ENCODE peak calls at places on chromosomes 1 and 21, in ten cellular contexts. R is naive thymus-derived CD8-positive, alpha-beta T cell; B is Right ventricle myocardium superior; W is tibial nerve; S is iris pigment epithelial cell; A is skeletal muscle cell; L is astrocyte of the spinal cord; T is iPS DF 6.9; X is lower leg skin; D is GM23248. E is an unnamed sample.

GRCh38 chr1:109508001-109508872 is 1.3 kb downstream of the AMIGO1 start:
- DNase-seq in R (no peak), B (no peak), W (no peak), S (no peak), A (no peak), L (no peak), T (no peak), X (no peak), D (no peak), E (no peak)

GRCh38 chr1:234532511-234532922 is 53.5 kb upstream of the TARBP1 start:
- DNase-seq in R (no peak), B (no peak), W (no peak), S (no peak), A (no peak), L (no peak), T (no peak), X (peak), D (peak), E (no peak)

GRCh38 chr1:117077267-117077666 is 17.1 kb downstream of the TTF2 start:
- DNase-seq in R (no peak), B (no peak), W (no peak), S (peak), A (peak), L (peak), T (no peak), X (no peak), D (peak), E (no peak)

GRCh38 chr1:27630859-27631491 is 4.0 kb downstream of the FGR start:
- DNase-seq in R (no peak), B (peak), W (no peak), S (no peak), A (no peak), L (no peak), T (no peak), X (no peak), D (no peak), E (no peak)

GRCh38 chr1:245153081-245153644 is 1.6 kb upstream of the KIF26B start:
- DNase-seq in R (peak), B (peak), W (no peak), S (peak), A (peak), L (peak), T (no peak), X (peak), D (peak), E (peak)

GRCh38 chr1:154937988-154938386 is 1.5 kb upstream of the PMVK start:
- DNase-seq in R (no peak), B (no peak), W (no peak), S (no peak), A (no peak), L (no peak), T (no peak), X (no peak), D (no peak), E (no peak)

GRCh38 chr1:26853156-26853555 is 9.8 kb upstream of the SFN start:
- DNase-seq in R (peak), B (peak), W (peak), S (peak), A (no peak), L (peak), T (no peak), X (peak), D (peak), E (peak)

GRCh38 chr1:227944931-227945890 is 2.5 kb downstream of the WNT9A start:
- DNase-seq in R (peak), B (no peak), W (no peak), S (peak), A (no peak), L (no peak), T (no peak), X (peak), D (no peak), E (no peak)

GRCh38 chr1:166164995-166165660 is 1.7 kb downstream of the FAM78B start:
- DNase-seq in R (no peak), B (peak), W (peak), S (peak), A (no peak), L (peak), T (no peak), X (peak), D (peak), E (no peak)

GRCh38 chr1:150622219-150622975 is 7.0 kb downstream of the ENSA start:
- DNase-seq in R (no peak), B (peak), W (peak), S (no peak), A (no peak), L (no peak), T (no peak), X (peak), D (no peak), E (no peak)

GRCh38 chr1:185560760-185561159 is 173.4 kb upstream of the HMCN1 start:
- DNase-seq in R (no peak), B (peak), W (no peak), S (no peak), A (no peak), L (no peak), T (no peak), X (no peak), D (no peak), E (no peak)

GRCh38 chr1:38097256-38097655 is 50.7 kb upstream of the POU3F1 start:
- DNase-seq in R (no peak), B (no peak), W (no peak), S (no peak), A (no peak), L (no peak), T (no peak), X (no peak), D (no peak), E (no peak)

GRCh38 chr21:45109831-45110492 is 35.6 kb downstream of the ADARB1 start:
- DNase-seq in R (no peak), B (no peak), W (no peak), S (no peak), A (no peak), L (peak), T (no peak), X (no peak), D (no peak), E (no peak)

GRCh38 chr1:93414749-93415148 is 33.2 kb upstream of the FNBP1L start:
- DNase-seq in R (no peak), B (no peak), W (no peak), S (no peak), A (no peak), L (no peak), T (no peak), X (no peak), D (no peak), E (no peak)

GRCh38 chr1:55235722-55236121 is 20.6 kb upstream of the USP24 start:
- DNase-seq in R (no peak), B (no peak), W (no peak), S (peak), A (no peak), L (peak), T (no peak), X (no peak), D (peak), E (peak)

GRCh38 chr1:48294656-48295055 is 72.1 kb downstream of the SLC5A9 start:
- DNase-seq in R (no peak), B (no peak), W (no peak), S (no peak), A (peak), L (no peak), T (no peak), X (no peak), D (no peak), E (no peak)

GRCh38 chr1:221035680-221036153 is 156.5 kb downstream of the HLX start:
- DNase-seq in R (no peak), B (no peak), W (no peak), S (peak), A (peak), L (peak), T (peak), X (no peak), D (peak), E (no peak)

GRCh38 chr1:110464340-110464739 is 13.4 kb downstream of the PROK1 start:
- DNase-seq in R (no peak), B (no peak), W (no peak), S (peak), A (peak), L (peak), T (no peak), X (no peak), D (peak), E (no peak)

GRCh38 chr1:111754964-111755320 is 759 bp upstream of the DDX20 start:
- DNase-seq in R (no peak), B (peak), W (no peak), S (no peak), A (no peak), L (peak), T (no peak), X (no peak), D (peak), E (no peak)

GRCh38 chr1:201088901-201089525 is 23.2 kb downstream of the CACNA1S start:
- DNase-seq in R (no peak), B (peak), W (no peak), S (no peak), A (no peak), L (no peak), T (no peak), X (no peak), D (no peak), E (no peak)

GRCh38 chr1:25799758-25800537 is at the start of gene SELENON:
- DNase-seq in R (no peak), B (peak), W (no peak), S (peak), A (no peak), L (peak), T (no peak), X (peak), D (peak), E (no peak)

GRCh38 chr1:5667513-5668325 is 324.5 kb downstream of the NPHP4 start:
- DNase-seq in R (peak), B (peak), W (no peak), S (no peak), A (no peak), L (no peak), T (no peak), X (peak), D (no peak), E (no peak)

GRCh38 chr21:35578350-35578782 is 482.0 kb downstream of the SETD4 start:
- DNase-seq in R (no peak), B (no peak), W (no peak), S (peak), A (peak), L (peak), T (no peak), X (no peak), D (peak), E (peak)

GRCh38 chr1:167273027-167273800 is 52.5 kb downstream of the POU2F1 start:
- DNase-seq in R (no peak), B (no peak), W (no peak), S (peak), A (peak), L (peak), T (no peak), X (no peak), D (peak), E (peak)